ENCODE peak calls at places on chromosomes 13 and 19, in four cellular contexts. F is endodermal cell, B is keratinocyte, W is AG09309. E is an unnamed sample.
A peak's percentile ranks its signal among the peaks of the same experiment; 100 is the strongest.

GRCh38 chr19:49017666-49018351 is 918 bp upstream of the LHB start:
- DNase-seq in B (no peak), F (peak; percentile 87), W (no peak), E (no peak)

GRCh38 chr13:108315273-108315672 is 45.8 kb downstream of the TNFSF13B start:
- DNase-seq in W (no peak), B (no peak), F (peak; percentile 52), E (peak; percentile 36)

GRCh38 chr13:95588721-95589120 is 36.2 kb downstream of the CLDN10 start:
- DNase-seq in B (no peak), W (peak; percentile 13), F (no peak), E (no peak)

GRCh38 chr19:12767666-12768065 is 7.7 kb downstream of the HOOK2 start:
- DNase-seq in F (no peak), W (no peak), B (no peak), E (no peak)

GRCh38 chr13:110856941-110857835 is 57.7 kb downstream of the ANKRD10 start:
- DNase-seq in B (no peak), W (no peak), F (peak; percentile 2), E (no peak)

GRCh38 chr19:49591731-49592485 is 926 bp downstream of the PRR12 start:
- DNase-seq in B (no peak), F (peak; percentile 86), W (no peak), E (no peak)

GRCh38 chr19:4981681-4981958 is 12.7 kb downstream of the KDM4B start:
- DNase-seq in B (no peak), F (no peak), W (no peak), E (no peak)

GRCh38 chr13:80442613-80443012 is 101.7 kb upstream of the SPRY2 start:
- DNase-seq in W (no peak), F (no peak), B (no peak), E (no peak)

GRCh38 chr13:96958286-96958891 is 35.9 kb downstream of the OXGR1 start:
- DNase-seq in B (no peak), W (no peak), F (no peak), E (no peak)

GRCh38 chr13:30045916-30046704 is 195.7 kb upstream of the UBL3 start:
- DNase-seq in B (no peak), F (no peak), W (no peak), E (no peak)

GRCh38 chr19:50383852-50384684 is at the start of gene POLD1:
- DNase-seq in B (peak; percentile 96), W (peak; percentile 78), F (peak; percentile 99), E (peak; percentile 66)

GRCh38 chr13:66922444-66922843 is 307.7 kb downstream of the PCDH9 start:
- DNase-seq in W (no peak), F (no peak), B (no peak), E (no peak)

GRCh38 chr13:23842406-23842805 is 46.8 kb downstream of the MIPEP start:
- DNase-seq in B (no peak), F (no peak), W (no peak), E (no peak)

GRCh38 chr19:34336781-34337271 is 28.2 kb upstream of the GPI start:
- DNase-seq in F (no peak), B (no peak), W (no peak), E (no peak)

GRCh38 chr13:98532254-98532653 is 44.7 kb downstream of the STK24 start:
- DNase-seq in F (no peak), B (no peak), W (no peak), E (no peak)

GRCh38 chr13:98528663-98529064 is 48.2 kb downstream of the STK24 start:
- DNase-seq in W (no peak), F (no peak), B (no peak), E (no peak)

GRCh38 chr13:98530236-98530635 is 46.7 kb downstream of the STK24 start:
- DNase-seq in F (no peak), W (no peak), B (no peak), E (no peak)

GRCh38 chr13:98527526-98527925 is 49.4 kb downstream of the STK24 start:
- DNase-seq in W (no peak), B (no peak), F (no peak), E (no peak)

GRCh38 chr13:98529171-98529570 is 47.7 kb downstream of the STK24 start:
- DNase-seq in F (no peak), W (no peak), B (no peak), E (no peak)
- H3K4me3 ChIP-seq in F (no peak overlapping the region), W (no peak overlapping the region), B (no peak overlapping the region), E (no peak overlapping the region)

DNA sequence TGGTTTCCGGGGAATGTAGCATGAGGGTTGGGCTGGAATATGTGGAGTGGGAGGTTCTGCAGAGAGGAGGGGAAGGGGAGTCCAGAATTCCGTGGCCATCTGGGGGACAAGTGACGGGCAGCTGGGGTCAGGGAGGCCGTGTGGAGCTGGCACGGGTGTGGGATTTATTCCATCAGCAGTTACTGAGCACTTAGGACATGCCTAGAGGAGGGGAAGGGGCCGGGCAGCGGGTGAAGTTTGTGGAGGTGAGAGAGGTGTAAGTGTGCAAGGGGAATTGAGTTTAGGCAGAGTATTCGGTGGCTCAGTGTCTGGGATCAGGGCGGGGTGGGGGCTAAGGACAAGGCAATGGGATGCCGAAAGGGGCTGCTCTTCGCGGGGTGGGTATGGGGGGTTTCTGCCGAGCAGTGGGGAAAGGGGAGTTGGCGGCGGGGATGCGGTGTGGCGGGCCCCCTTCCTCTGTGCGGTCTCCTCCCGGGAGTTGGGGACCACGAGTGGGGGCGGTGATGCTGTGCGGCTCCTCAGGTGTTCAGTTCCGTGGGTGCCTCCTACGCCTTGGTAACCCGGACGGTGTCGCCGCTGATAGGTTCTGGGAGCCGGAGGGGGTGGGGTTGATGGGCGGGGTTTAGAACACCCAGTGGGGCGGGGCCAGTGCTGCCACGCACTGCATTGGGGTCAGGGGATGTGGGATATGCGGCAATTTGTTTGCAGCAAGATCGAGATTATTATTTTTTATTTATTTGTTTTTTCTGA is 5.4 kb downstream of the CCDC61 start:
- DNase-seq in W (no peak), F (peak; percentile 92), B (no peak), E (no peak)
- H3K4me3 ChIP-seq in W (no peak overlapping the region), F (peak overlapping the region; percentile 76), B (peak overlapping the region; percentile 18), E (no peak overlapping the region)

DNA sequence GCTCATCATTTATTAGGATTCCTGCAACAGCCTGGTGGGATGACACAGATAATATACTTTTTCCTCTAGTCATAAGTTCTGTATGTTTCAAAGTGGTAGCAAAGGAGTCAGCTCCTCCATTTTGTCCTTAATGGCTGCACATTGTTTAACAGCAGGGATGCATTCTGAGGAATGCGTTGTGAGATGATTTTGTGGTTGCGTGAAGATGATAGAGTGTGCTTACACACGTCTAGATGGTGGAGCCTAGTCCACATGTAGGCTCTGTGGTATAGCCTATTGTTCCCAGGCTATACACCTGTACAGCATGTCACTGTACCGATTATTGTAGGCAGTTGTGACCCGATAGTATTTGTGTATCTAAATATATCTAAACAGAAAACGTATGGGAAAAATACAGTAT is 4.6 kb downstream of the SMARCA4 start:
- DNase-seq in F (no peak), B (no peak), W (no peak), E (no peak)
- H3K4me3 ChIP-seq in F (no peak overlapping the region), B (no peak overlapping the region), W (no peak overlapping the region), E (no peak overlapping the region)

GRCh38 chr13:74032325-74032724 is 101.9 kb downstream of the KLF12 start:
- DNase-seq in B (no peak), F (no peak), W (no peak), E (no peak)
- H3K4me3 ChIP-seq in B (peak overlapping the region; percentile 55), F (no peak overlapping the region), W (no peak overlapping the region), E (no peak overlapping the region)

GRCh38 chr19:2554856-2555255 is 78.9 kb downstream of the GADD45B start:
- DNase-seq in B (no peak), F (no peak), W (no peak), E (no peak)

GRCh38 chr19:2551172-2551863 is 75.4 kb downstream of the GADD45B start:
- DNase-seq in W (no peak), F (no peak), B (no peak), E (no peak)

GRCh38 chr19:2551864-2552185 is 75.9 kb downstream of the GADD45B start:
- DNase-seq in W (no peak), F (no peak), B (no peak), E (no peak)

GRCh38 chr19:2553510-2553909 is 77.6 kb downstream of the GADD45B start:
- DNase-seq in B (no peak), W (no peak), F (no peak), E (no peak)

DNA sequence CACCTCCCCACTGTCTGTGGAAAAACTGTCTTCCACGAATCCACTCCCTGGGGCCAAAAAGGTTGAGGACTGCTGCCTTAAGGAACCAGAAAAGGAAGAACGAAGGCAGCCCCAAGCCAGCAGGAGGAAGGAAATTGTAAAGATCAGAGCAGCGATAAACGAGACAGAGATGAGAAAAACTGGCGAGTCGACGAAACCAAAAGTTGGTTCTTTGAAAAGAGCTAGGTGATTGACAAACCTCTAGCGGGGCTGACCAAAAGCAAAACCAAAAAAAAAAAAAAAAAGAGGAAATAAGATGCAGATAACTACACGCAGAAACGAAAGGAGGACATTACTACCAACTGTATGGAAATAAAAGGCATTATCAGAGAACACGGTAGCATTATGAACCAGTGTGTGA is 76.9 kb downstream of the GADD45B start:
- DNase-seq in B (no peak), F (no peak), W (no peak), E (no peak)
- H3K4me3 ChIP-seq in B (peak overlapping the region; percentile 44), F (no peak overlapping the region), W (no peak overlapping the region), E (no peak overlapping the region)

GRCh38 chr19:13799669-13800068 is 4.4 kb downstream of the ZSWIM4 start:
- DNase-seq in W (no peak), F (no peak), B (no peak), E (no peak)

GRCh38 chr19:13804830-13805683 is 9.8 kb downstream of the ZSWIM4 start:
- DNase-seq in F (peak; percentile 91), W (no peak), B (no peak), E (no peak)

GRCh38 chr19:13807421-13808021 is 12.3 kb downstream of the ZSWIM4 start:
- DNase-seq in F (no peak), B (no peak), W (no peak), E (no peak)

GRCh38 chr19:13806728-13807127 is 11.5 kb downstream of the ZSWIM4 start:
- DNase-seq in B (no peak), W (no peak), F (no peak), E (no peak)

DNA sequence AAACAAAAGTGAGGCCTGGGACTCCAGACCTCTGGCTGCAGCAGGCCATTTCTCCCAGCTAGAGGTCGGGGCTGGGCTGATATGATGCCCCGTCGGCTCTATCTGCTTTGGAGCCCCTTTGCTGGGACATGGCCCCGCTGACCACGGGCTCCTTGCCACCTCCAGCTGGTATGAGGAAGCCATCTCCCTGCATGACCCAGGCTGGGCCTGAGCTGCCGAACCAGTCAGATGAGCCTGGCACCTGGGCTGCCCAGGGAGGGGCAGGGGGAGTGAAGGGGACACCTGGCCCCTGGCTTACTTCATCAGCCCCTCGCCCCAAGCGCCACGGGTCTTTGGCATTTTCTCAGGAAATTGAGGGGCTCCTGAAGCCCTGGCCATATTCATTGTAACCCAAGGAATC is 7.8 kb downstream of the ZSWIM4 start:
- DNase-seq in W (no peak), F (no peak), B (no peak), E (no peak)
- H3K4me3 ChIP-seq in W (no peak overlapping the region), F (no peak overlapping the region), B (no peak overlapping the region), E (no peak overlapping the region)

DNA sequence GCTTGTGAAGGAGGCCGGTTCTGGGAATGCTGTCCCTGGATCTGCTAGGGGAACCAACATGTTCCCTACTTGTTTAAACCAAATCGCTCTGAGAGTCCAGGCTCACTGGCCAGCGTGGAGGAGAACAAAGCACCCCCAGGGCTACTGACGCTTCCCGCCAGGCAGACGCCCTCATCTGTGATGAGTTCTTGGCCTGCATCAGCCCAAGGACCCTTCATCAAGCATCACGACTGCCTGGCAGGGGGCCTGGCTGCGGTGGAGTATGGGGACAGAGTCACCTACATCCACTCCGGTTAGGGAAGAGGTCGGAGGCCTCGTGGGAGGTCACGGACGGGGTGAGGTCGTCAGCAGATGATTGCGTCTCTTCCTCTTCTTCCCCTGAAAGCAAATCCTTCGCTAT is 17.7 kb downstream of the MIER2 start:
- DNase-seq in W (no peak), F (no peak), B (no peak), E (no peak)
- H3K4me3 ChIP-seq in W (no peak overlapping the region), F (no peak overlapping the region), B (no peak overlapping the region), E (no peak overlapping the region)

E was measured in epithelial cell of proximal tubule.